ENCODE peak calls at places on chromosome 21, in eight cellular contexts. V is MM.1S, A is cardiac muscle cell, P is choroid plexus epithelial cell, I is AG04450, G is lower lobe of right lung, X is dorsolateral prefrontal cortex, M is astrocyte of the spinal cord. K is an unnamed sample.
A peak's percentile ranks its signal among the peaks of the same experiment; 100 is the strongest.

GRCh38 chr21:33834801-33835500 is 80.7 kb downstream of the ATP5PO start:
- DNase-seq in M (no peak), P (peak; percentile 46), V (no peak), G (no peak), X (no peak), I (no peak), A (no peak), K (no peak)

GRCh38 chr21:33419538-33420123 is 16.4 kb downstream of the IFNGR2 start:
- DNase-seq in M (peak; percentile 53), V (no peak), A (peak; percentile 72), X (no peak), G (peak; percentile 58), P (peak; percentile 85), I (no peak), K (no peak)

GRCh38 chr21:33171584-33172169 is 58.1 kb upstream of the IFNAR2 start:
- DNase-seq in G (no peak), A (no peak), P (no peak), I (no peak), M (no peak), V (no peak), X (no peak), K (no peak)

GRCh38 chr21:30349572-30349971 is 1.2 kb upstream of the KRTAP23-1 start:
- DNase-seq in X (no peak), A (no peak), M (no peak), G (no peak), V (no peak), P (peak; percentile 38), I (no peak), K (no peak)

GRCh38 chr21:32237021-32237420 is 41.8 kb downstream of the MIS18A start:
- DNase-seq in G (no peak), A (no peak), M (no peak), X (no peak), V (no peak), P (no peak), I (no peak), K (no peak)

GRCh38 chr21:15625363-15625762 is 104.4 kb upstream of the USP25 start:
- DNase-seq in M (no peak), P (peak; percentile 22), A (no peak), G (no peak), V (no peak), X (no peak), I (no peak), K (no peak)

GRCh38 chr21:31186916-31187315 is 148.6 kb upstream of the KRTAP19-8 start:
- DNase-seq in G (no peak), M (no peak), V (no peak), A (no peak), X (no peak), P (no peak), I (no peak), K (no peak)

GRCh38 chr21:8991968-8992621 is 1529.3 kb upstream of the TPTE start:
- DNase-seq in A (no peak), I (no peak), G (no peak), P (no peak), M (no peak), X (no peak), V (no peak), K (no peak)

GRCh38 chr21:32056791-32057190 is 184.0 kb downstream of the HUNK start:
- DNase-seq in V (no peak), I (no peak), G (no peak), M (no peak), X (no peak), A (no peak), P (no peak), K (no peak)

GRCh38 chr21:42406846-42407245 is 3.1 kb downstream of the UBASH3A start:
- DNase-seq in X (no peak), A (no peak), V (no peak), M (no peak), G (no peak), I (no peak), P (no peak), K (no peak)

GRCh38 chr21:34020005-34020847 is 53.2 kb upstream of the MRPS6 start:
- DNase-seq in G (no peak), A (no peak), P (no peak), V (peak; percentile 61), X (no peak), I (no peak), M (no peak), K (no peak)

GRCh38 chr21:30058928-30059327 is 107.7 kb downstream of the CLDN17 start:
- DNase-seq in A (no peak), G (no peak), M (no peak), V (no peak), P (peak; percentile 9), I (no peak), X (no peak), K (no peak)

GRCh38 chr21:32878654-32879053 is 107.1 kb upstream of the PAXBP1 start:
- DNase-seq in M (no peak), V (no peak), X (no peak), A (no peak), G (no peak), I (no peak), P (no peak), K (no peak)

GRCh38 chr21:16797530-16797929 is 715.3 kb upstream of the CXADR start:
- DNase-seq in M (no peak), I (no peak), X (no peak), A (no peak), V (no peak), P (no peak), G (no peak), K (no peak)

GRCh38 chr21:37389456-37389855 is 22.9 kb downstream of the DYRK1A start:
- DNase-seq in G (no peak), V (no peak), I (no peak), P (no peak), M (no peak), X (no peak), A (no peak), K (no peak)

GRCh38 chr21:25790122-25790951 is 55.6 kb downstream of the GABPA start:
- DNase-seq in M (peak; percentile 44), V (peak; percentile 66), X (no peak), P (peak; percentile 71), G (no peak), A (peak; percentile 65), I (no peak), K (no peak)

GRCh38 chr21:43355925-43356289 is 71.0 kb downstream of the SIK1 start:
- DNase-seq in V (no peak), G (no peak), A (no peak), M (no peak), I (no peak), P (no peak), X (no peak), K (no peak)

GRCh38 chr21:25944672-25945213 is 210.0 kb downstream of the GABPA start:
- DNase-seq in M (no peak), X (no peak), A (no peak), P (no peak), I (no peak), V (no peak), G (no peak), K (no peak)

GRCh38 chr21:45102391-45102932 is 28.1 kb downstream of the ADARB1 start:
- DNase-seq in I (no peak), M (no peak), A (peak; percentile 65), P (peak; percentile 60), X (no peak), V (no peak), G (no peak), K (no peak)
- TF ChIP-seq CTCF in I (peak; percentile 31), M (no peak), A (peak; percentile 37), P (peak; percentile 41), X (peak; percentile 20), V (peak; percentile 49), G (peak; percentile 46), K (peak; percentile 34)

DNA sequence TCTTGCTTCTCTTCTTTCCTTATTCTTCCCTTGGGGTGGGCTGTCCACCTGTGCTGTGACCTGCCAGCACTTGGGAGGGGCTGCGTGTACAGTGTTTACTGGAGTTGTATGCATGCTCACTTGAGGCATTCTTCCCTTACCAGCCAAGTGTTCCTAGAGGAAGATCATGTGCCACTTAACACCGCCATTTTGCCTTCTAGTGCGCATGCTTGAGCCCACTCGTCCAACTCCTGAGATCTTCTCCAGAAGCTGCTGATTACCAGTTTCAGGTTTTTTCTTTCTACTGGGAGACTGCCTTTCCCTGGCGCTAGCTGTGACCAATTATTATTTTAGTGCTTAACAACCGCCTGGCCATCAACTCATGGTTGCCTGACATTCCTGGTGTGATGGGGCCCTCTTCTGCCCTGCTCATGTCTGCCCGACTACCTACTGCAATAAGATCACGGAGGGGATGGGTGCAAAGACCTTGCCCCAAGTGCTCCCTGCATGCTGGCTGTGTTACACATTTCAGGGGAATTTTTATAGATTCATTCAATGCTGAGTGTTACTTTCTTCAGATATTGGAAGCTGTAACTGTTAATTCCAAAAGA is 74.2 kb upstream of the B3GALT5 start:
- DNase-seq in I (no peak), X (no peak), G (no peak), V (no peak), P (no peak), M (no peak), A (no peak), K (no peak)
- H3K4me3 ChIP-seq in I (no peak overlapping the region), X (no peak overlapping the region), G (no peak overlapping the region), V (no peak overlapping the region), P (no peak overlapping the region), M (no peak overlapping the region), A (no peak overlapping the region), K (no peak overlapping the region)

DNA sequence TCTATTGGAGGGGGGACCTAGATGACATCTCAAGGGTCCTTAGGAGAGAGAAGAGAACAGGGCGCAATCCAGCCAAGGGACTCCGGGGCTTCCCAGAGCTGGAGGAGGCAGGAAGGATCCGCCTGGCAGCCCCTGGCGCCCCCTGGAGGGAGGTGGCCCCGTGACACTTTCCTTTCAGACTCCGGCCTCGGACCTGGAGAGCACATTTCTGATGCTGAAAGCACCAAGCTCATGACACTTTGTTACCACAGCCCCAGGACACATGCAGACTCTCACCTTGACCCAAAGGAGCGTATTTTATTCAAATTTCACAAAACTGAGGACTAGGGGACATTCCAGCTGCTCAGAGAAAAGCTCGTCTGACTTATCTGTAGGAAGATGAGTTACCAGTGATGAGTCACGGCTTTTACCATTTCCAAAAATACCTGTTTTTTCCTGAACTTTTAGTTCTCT is 21.4 kb upstream of the POFUT2 start:
- DNase-seq in I (no peak), P (peak; percentile 83), X (no peak), M (peak; percentile 75), V (peak; percentile 61), G (peak; percentile 74), A (peak; percentile 79), K (peak; percentile 71)
- TF ChIP-seq CTCF in I (peak; percentile 74), P (peak; percentile 83), X (peak; percentile 45), M (peak; percentile 79), V (peak; percentile 90), G (peak; percentile 68), A (peak; percentile 90), K (peak; percentile 57)

GRCh38 chr21:41231060-41231459 is 63.1 kb downstream of the BACE2 start:
- DNase-seq in I (no peak), X (no peak), M (no peak), V (no peak), G (no peak), A (no peak), P (no peak), K (no peak)

GRCh38 chr21:41229527-41230248 is 61.7 kb downstream of the BACE2 start:
- DNase-seq in M (no peak), A (no peak), X (no peak), I (no peak), P (no peak), G (no peak), V (no peak), K (no peak)

GRCh38 chr21:41230530-41230929 is 62.6 kb downstream of the BACE2 start:
- DNase-seq in M (no peak), V (no peak), I (no peak), X (no peak), G (no peak), A (no peak), P (no peak), K (no peak)

GRCh38 chr21:41233913-41234312 is 66.0 kb downstream of the BACE2 start:
- DNase-seq in I (no peak), A (no peak), M (no peak), X (no peak), G (no peak), P (no peak), V (no peak), K (no peak)

GRCh38 chr21:41232055-41232454 is 64.1 kb downstream of the BACE2 start:
- DNase-seq in P (no peak), G (no peak), M (no peak), X (no peak), I (no peak), A (no peak), V (no peak), K (no peak)
- H3K4me3 ChIP-seq in P (no peak overlapping the region), G (no peak overlapping the region), M (no peak overlapping the region), X (no peak overlapping the region), I (no peak overlapping the region), A (no peak overlapping the region), V (no peak overlapping the region), K (no peak overlapping the region)